ENCODE peak calls at places on chromosomes 3 and 15, in four cellular contexts. One of them, this sample, is unnamed.

GRCh38 chr3:59142581-59142980 is 92.8 kb upstream of the CFAP20DC start:
- DNase-seq in AG04450: no peak
- DNase-seq in germinal center: no peak
- DNase-seq in DMS153: no peak
- DNase-seq in this sample: no peak

GRCh38 chr3:22728406-22728805 is 474.7 kb upstream of the UBE2E2 start:
- DNase-seq in AG04450: no peak
- DNase-seq in germinal center: no peak
- DNase-seq in DMS153: no peak
- DNase-seq in this sample: no peak

GRCh38 chr3:25428003-25428861 is at the start of gene RARB:
- DNase-seq in AG04450: peak; percentile 41
- DNase-seq in germinal center: no peak
- DNase-seq in DMS153: no peak
- DNase-seq in this sample: no peak

GRCh38 chr3:104359546-104359945 is 1007.2 kb upstream of the ALCAM start:
- DNase-seq in AG04450: peak; percentile 43
- DNase-seq in germinal center: no peak
- DNase-seq in DMS153: no peak
- DNase-seq in this sample: no peak

GRCh38 chr3:141561426-141562034 is 74.7 kb downstream of the RASA2 start:
- DNase-seq in AG04450: peak; percentile 53
- DNase-seq in germinal center: peak; percentile 31
- DNase-seq in DMS153: peak; percentile 38
- DNase-seq in this sample: no peak

GRCh38 chr15:76799760-76800159 is 105.4 kb downstream of the SCAPER start:
- DNase-seq in AG04450: peak; percentile 46
- DNase-seq in germinal center: no peak
- DNase-seq in DMS153: no peak
- DNase-seq in this sample: no peak

GRCh38 chr3:22988566-22988965 is 214.6 kb upstream of the UBE2E2 start:
- DNase-seq in AG04450: no peak
- DNase-seq in germinal center: no peak
- DNase-seq in DMS153: no peak
- DNase-seq in this sample: no peak

GRCh38 chr3:42780892-42781700 is 8.0 kb upstream of the CCDC13 start:
- DNase-seq in AG04450: no peak
- DNase-seq in germinal center: peak; percentile 71
- DNase-seq in DMS153: peak; percentile 5
- DNase-seq in this sample: peak; percentile 1

GRCh38 chr3:22296641-22297040 is 545.6 kb upstream of the ZNF385D start:
- DNase-seq in AG04450: no peak
- DNase-seq in germinal center: no peak
- DNase-seq in DMS153: no peak
- DNase-seq in this sample: no peak

GRCh38 chr3:156483961-156484787 is 70.7 kb downstream of the SSR3 start:
- DNase-seq in AG04450: no peak
- DNase-seq in germinal center: peak; percentile 18
- DNase-seq in DMS153: no peak
- DNase-seq in this sample: no peak